ENCODE peak calls at places on chromosomes 4 and X, in six cellular contexts. D is EH, G is HTR-8/SVneo, W is RPMI8226, A is Kasumi-1, C is anterior cingulate cortex. J is an unnamed sample.
A peak's percentile ranks its signal among the peaks of the same experiment; 100 is the strongest.

GRCh38 chr4:107900508-107900907 is 30.8 kb upstream of the CYP2U1 start:
- DNase-seq in D (no peak), G (no peak), W (no peak), A (no peak), C (no peak), J (no peak)

GRCh38 chrX:68432648-68433047 is 647 bp downstream of the OPHN1 start:
- DNase-seq in D (peak; percentile 31), G (no peak), W (no peak), A (no peak), C (no peak), J (no peak)

GRCh38 chr4:104451573-104451972 is 43.1 kb downstream of the CXXC4 start:
- DNase-seq in D (no peak), G (no peak), W (peak; percentile 3), A (peak; percentile 37), C (no peak), J (peak; percentile 48)

GRCh38 chrX:68196939-68197791 is 236.1 kb downstream of the OPHN1 start:
- DNase-seq in D (peak; percentile 47), G (peak; percentile 27), W (peak; percentile 55), A (peak; percentile 14), C (peak; percentile 14), J (peak; percentile 63)

GRCh38 chr4:3145251-3145908 is 70.9 kb downstream of the HTT start:
- DNase-seq in D (peak; percentile 20), G (peak; percentile 17), W (no peak), A (peak; percentile 40), C (no peak), J (peak; percentile 31)

GRCh38 chrX:77910108-77910840 is at the start of gene ATP7A:
- DNase-seq in D (peak; percentile 91), G (peak; percentile 92), W (peak; percentile 96), A (peak; percentile 88), C (peak; percentile 65), J (peak; percentile 94)

GRCh38 chr4:3741217-3742011 is 24.8 kb upstream of the ADRA2C start:
- DNase-seq in D (no peak), G (no peak), W (no peak), A (no peak), C (no peak), J (no peak)

GRCh38 chr4:163536101-163536500 is 41.6 kb downstream of the TMA16 start:
- DNase-seq in D (no peak), G (no peak), W (no peak), A (no peak), C (no peak), J (peak; percentile 9)

GRCh38 chrX:109927663-109928273 is 75.1 kb upstream of the TMEM164 start:
- DNase-seq in D (no peak), G (no peak), W (no peak), A (no peak), C (no peak), J (no peak)

GRCh38 chrX:95628796-95629195 is 1055.8 kb upstream of the DIAPH2 start:
- DNase-seq in D (no peak), G (no peak), W (no peak), A (no peak), C (no peak), J (no peak)

GRCh38 chr4:100786481-100786880 is 268.7 kb upstream of the EMCN start:
- DNase-seq in D (no peak), G (no peak), W (no peak), A (no peak), C (no peak), J (no peak)

GRCh38 chrX:123797543-123798447 is 62.1 kb upstream of the XIAP start:
- DNase-seq in D (peak; percentile 17), G (no peak), W (no peak), A (no peak), C (no peak), J (no peak)

GRCh38 chr4:173001571-173001970 is 167.0 kb upstream of the GALNT7 start:
- DNase-seq in D (peak; percentile 44), G (no peak), W (no peak), A (no peak), C (no peak), J (no peak)

GRCh38 chr4:173547889-173548288 is 17.9 kb upstream of the HAND2 start:
- DNase-seq in D (peak; percentile 3), G (no peak), W (no peak), A (peak; percentile 31), C (no peak), J (no peak)

GRCh38 chr4:15006416-15007024 is 4.2 kb downstream of the CPEB2 start:
- DNase-seq in D (no peak), G (no peak), W (peak; percentile 5), A (peak; percentile 43), C (no peak), J (no peak)

J was measured in cardiac muscle cell.